ENCODE peak calls at places on chromosomes 3 and 15, in nine cellular contexts. One of them, this sample, is unnamed.
A peak's percentile ranks its signal among the peaks of the same experiment; 100 is the strongest.

GRCh38 chr3:155018621-155019330 is 61.3 kb upstream of the MME start:
- DNase-seq in psoas muscle: no peak
- DNase-seq in lung: no peak
- DNase-seq in cardiac muscle cell: no peak
- DNase-seq in left ventricle myocardium inferior: no peak
- DNase-seq in uterus: no peak
- DNase-seq in neuronal stem cell: no peak
- DNase-seq in fibroblast of lung: no peak
- DNase-seq in stomach: no peak
- DNase-seq in this sample: no peak

GRCh38 chr3:170090601-170090981 is 52.8 kb downstream of the GPR160 start:
- DNase-seq in fibroblast of lung: no peak
- DNase-seq in stomach: no peak
- DNase-seq in psoas muscle: no peak
- DNase-seq in left ventricle myocardium inferior: no peak
- DNase-seq in uterus: no peak
- DNase-seq in lung: no peak
- DNase-seq in cardiac muscle cell: no peak
- DNase-seq in neuronal stem cell: no peak
- DNase-seq in this sample: no peak

GRCh38 chr3:124707667-124708066 is 22.6 kb upstream of the UMPS start:
- DNase-seq in left ventricle myocardium inferior: no peak
- DNase-seq in fibroblast of lung: peak; percentile 81
- DNase-seq in psoas muscle: no peak
- DNase-seq in stomach: no peak
- DNase-seq in cardiac muscle cell: no peak
- DNase-seq in lung: no peak
- DNase-seq in neuronal stem cell: no peak
- DNase-seq in uterus: no peak
- DNase-seq in this sample: no peak

GRCh38 chr3:169822091-169822490 is 9.4 kb upstream of the LRRC34 start:
- DNase-seq in cardiac muscle cell: no peak
- DNase-seq in left ventricle myocardium inferior: no peak
- DNase-seq in neuronal stem cell: no peak
- DNase-seq in fibroblast of lung: no peak
- DNase-seq in lung: no peak
- DNase-seq in psoas muscle: no peak
- DNase-seq in uterus: no peak
- DNase-seq in stomach: no peak
- DNase-seq in this sample: no peak

GRCh38 chr3:4392992-4393391 is 74.1 kb downstream of the SUMF1 start:
- DNase-seq in psoas muscle: no peak
- DNase-seq in uterus: no peak
- DNase-seq in left ventricle myocardium inferior: no peak
- DNase-seq in lung: no peak
- DNase-seq in fibroblast of lung: no peak
- DNase-seq in stomach: no peak
- DNase-seq in cardiac muscle cell: no peak
- DNase-seq in neuronal stem cell: no peak
- DNase-seq in this sample: no peak

GRCh38 chr3:132549890-132550578 is 47.0 kb upstream of the ACKR4 start:
- DNase-seq in fibroblast of lung: peak; percentile 70
- DNase-seq in stomach: no peak
- DNase-seq in left ventricle myocardium inferior: no peak
- DNase-seq in lung: no peak
- DNase-seq in uterus: no peak
- DNase-seq in psoas muscle: no peak
- DNase-seq in cardiac muscle cell: no peak
- DNase-seq in neuronal stem cell: no peak
- DNase-seq in this sample: no peak

GRCh38 chr3:181279239-181279565 is 289.7 kb upstream of the DNAJC19 start:
- DNase-seq in uterus: no peak
- DNase-seq in neuronal stem cell: no peak
- DNase-seq in lung: no peak
- DNase-seq in left ventricle myocardium inferior: no peak
- DNase-seq in psoas muscle: no peak
- DNase-seq in fibroblast of lung: no peak
- DNase-seq in stomach: no peak
- DNase-seq in cardiac muscle cell: no peak
- DNase-seq in this sample: no peak

GRCh38 chr3:13213911-13214846 is 140.9 kb upstream of the IQSEC1 start:
- DNase-seq in cardiac muscle cell: no peak
- DNase-seq in neuronal stem cell: no peak
- DNase-seq in fibroblast of lung: no peak
- DNase-seq in uterus: no peak
- DNase-seq in left ventricle myocardium inferior: no peak
- DNase-seq in psoas muscle: peak; percentile 26
- DNase-seq in lung: no peak
- DNase-seq in stomach: no peak
- DNase-seq in this sample: no peak

GRCh38 chr3:25468866-25469319 is 40.8 kb downstream of the RARB start:
- DNase-seq in fibroblast of lung: peak; percentile 82
- DNase-seq in left ventricle myocardium inferior: peak; percentile 73
- DNase-seq in stomach: no peak
- DNase-seq in psoas muscle: peak; percentile 85
- DNase-seq in uterus: peak; percentile 80
- DNase-seq in neuronal stem cell: no peak
- DNase-seq in lung: no peak
- DNase-seq in cardiac muscle cell: peak; percentile 52
- DNase-seq in this sample: peak; percentile 59

GRCh38 chr3:189267981-189268613 is 96.3 kb downstream of the TPRG1 start:
- DNase-seq in lung: no peak
- DNase-seq in uterus: no peak
- DNase-seq in left ventricle myocardium inferior: no peak
- DNase-seq in fibroblast of lung: peak; percentile 8
- DNase-seq in neuronal stem cell: no peak
- DNase-seq in psoas muscle: no peak
- DNase-seq in stomach: no peak
- DNase-seq in cardiac muscle cell: peak; percentile 29
- DNase-seq in this sample: no peak

GRCh38 chr3:180804871-180805430 is 107.5 kb upstream of the FXR1 start:
- DNase-seq in fibroblast of lung: peak; percentile 49
- DNase-seq in neuronal stem cell: peak; percentile 66
- DNase-seq in stomach: no peak
- DNase-seq in cardiac muscle cell: peak; percentile 83
- DNase-seq in uterus: no peak
- DNase-seq in lung: no peak
- DNase-seq in left ventricle myocardium inferior: no peak
- DNase-seq in psoas muscle: no peak
- DNase-seq in this sample: no peak

GRCh38 chr15:22257668-22258401 is 177.5 kb downstream of the OR4M2 start:
- DNase-seq in psoas muscle: no peak
- DNase-seq in neuronal stem cell: no peak
- DNase-seq in uterus: no peak
- DNase-seq in stomach: no peak
- DNase-seq in cardiac muscle cell: no peak
- DNase-seq in left ventricle myocardium inferior: no peak
- DNase-seq in fibroblast of lung: no peak
- DNase-seq in lung: no peak
- DNase-seq in this sample: no peak

GRCh38 chr3:169581633-169582032 is 81.9 kb downstream of the MECOM start:
- DNase-seq in fibroblast of lung: no peak
- DNase-seq in lung: no peak
- DNase-seq in psoas muscle: no peak
- DNase-seq in left ventricle myocardium inferior: no peak
- DNase-seq in neuronal stem cell: peak; percentile 57
- DNase-seq in uterus: no peak
- DNase-seq in stomach: no peak
- DNase-seq in cardiac muscle cell: no peak
- DNase-seq in this sample: no peak

GRCh38 chr3:152315623-152316022 is 46.9 kb downstream of the MBNL1 start:
- DNase-seq in uterus: no peak
- DNase-seq in fibroblast of lung: no peak
- DNase-seq in stomach: no peak
- DNase-seq in left ventricle myocardium inferior: no peak
- DNase-seq in psoas muscle: no peak
- DNase-seq in lung: no peak
- DNase-seq in neuronal stem cell: no peak
- DNase-seq in cardiac muscle cell: no peak
- DNase-seq in this sample: no peak

GRCh38 chr3:10788451-10788850 is 27.6 kb upstream of the SLC6A11 start:
- DNase-seq in cardiac muscle cell: no peak
- DNase-seq in neuronal stem cell: no peak
- DNase-seq in fibroblast of lung: no peak
- DNase-seq in lung: no peak
- DNase-seq in uterus: no peak
- DNase-seq in stomach: no peak
- DNase-seq in psoas muscle: no peak
- DNase-seq in left ventricle myocardium inferior: no peak
- DNase-seq in this sample: no peak

GRCh38 chr3:14371573-14372474 is 30.6 kb upstream of the SLC6A6 start:
- DNase-seq in stomach: peak; percentile 89
- DNase-seq in uterus: no peak
- DNase-seq in fibroblast of lung: peak; percentile 61
- DNase-seq in neuronal stem cell: no peak
- DNase-seq in psoas muscle: peak; percentile 95
- DNase-seq in left ventricle myocardium inferior: peak; percentile 89
- DNase-seq in cardiac muscle cell: peak; percentile 96
- DNase-seq in lung: peak; percentile 90
- DNase-seq in this sample: no peak

GRCh38 chr3:150105886-150106612 is 135.4 kb upstream of the PFN2 start:
- DNase-seq in neuronal stem cell: no peak
- DNase-seq in stomach: no peak
- DNase-seq in lung: no peak
- DNase-seq in fibroblast of lung: no peak
- DNase-seq in left ventricle myocardium inferior: no peak
- DNase-seq in psoas muscle: no peak
- DNase-seq in uterus: no peak
- DNase-seq in cardiac muscle cell: no peak
- DNase-seq in this sample: no peak

DNA sequence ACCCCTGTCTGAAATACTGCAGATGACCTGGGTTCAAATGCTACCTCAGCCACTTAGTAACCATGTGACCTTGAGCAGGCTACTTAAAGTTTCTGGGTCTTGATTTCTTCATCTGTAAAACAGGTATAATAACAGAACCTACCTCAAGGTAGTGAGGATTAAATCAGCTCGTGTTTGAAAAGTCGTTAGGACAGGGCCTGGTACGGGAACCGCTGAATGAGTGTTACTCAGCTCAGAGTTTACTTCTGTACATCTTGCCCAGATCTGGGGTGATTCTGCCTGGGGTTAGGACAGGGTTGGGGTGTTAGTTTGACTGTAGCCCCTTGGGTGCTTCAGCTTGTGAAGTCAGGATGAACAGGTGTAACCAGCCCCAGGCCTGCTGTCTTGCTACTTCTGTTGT is 1.8 kb downstream of the SEMA4B start:
- DNase-seq in neuronal stem cell: no peak
- DNase-seq in psoas muscle: no peak
- DNase-seq in stomach: no peak
- DNase-seq in lung: no peak
- DNase-seq in uterus: no peak
- DNase-seq in left ventricle myocardium inferior: no peak
- DNase-seq in cardiac muscle cell: no peak
- DNase-seq in fibroblast of lung: no peak
- DNase-seq in this sample: no peak
- H3K27ac ChIP-seq in neuronal stem cell: no peak overlapping the region
- H3K27ac ChIP-seq in psoas muscle: no peak overlapping the region
- H3K27ac ChIP-seq in stomach: no peak overlapping the region
- H3K27ac ChIP-seq in lung: no peak overlapping the region
- H3K27ac ChIP-seq in uterus: no peak overlapping the region
- H3K27ac ChIP-seq in left ventricle myocardium inferior: no peak overlapping the region
- H3K27ac ChIP-seq in cardiac muscle cell: no peak overlapping the region
- H3K27ac ChIP-seq in fibroblast of lung: no peak overlapping the region
- H3K27ac ChIP-seq in this sample: no peak overlapping the region

GRCh38 chr15:85141601-85142185 is 160.0 kb downstream of the PDE8A start:
- DNase-seq in stomach: no peak
- DNase-seq in cardiac muscle cell: no peak
- DNase-seq in lung: no peak
- DNase-seq in uterus: no peak
- DNase-seq in psoas muscle: no peak
- DNase-seq in left ventricle myocardium inferior: no peak
- DNase-seq in fibroblast of lung: peak; percentile 2
- DNase-seq in neuronal stem cell: no peak
- DNase-seq in this sample: no peak
- H3K27ac ChIP-seq in stomach: no peak overlapping the region
- H3K27ac ChIP-seq in cardiac muscle cell: no peak overlapping the region
- H3K27ac ChIP-seq in lung: no peak overlapping the region
- H3K27ac ChIP-seq in uterus: no peak overlapping the region
- H3K27ac ChIP-seq in psoas muscle: no peak overlapping the region
- H3K27ac ChIP-seq in left ventricle myocardium inferior: no peak overlapping the region
- H3K27ac ChIP-seq in fibroblast of lung: no peak overlapping the region
- H3K27ac ChIP-seq in neuronal stem cell: no peak overlapping the region
- H3K27ac ChIP-seq in this sample: no peak overlapping the region

DNA sequence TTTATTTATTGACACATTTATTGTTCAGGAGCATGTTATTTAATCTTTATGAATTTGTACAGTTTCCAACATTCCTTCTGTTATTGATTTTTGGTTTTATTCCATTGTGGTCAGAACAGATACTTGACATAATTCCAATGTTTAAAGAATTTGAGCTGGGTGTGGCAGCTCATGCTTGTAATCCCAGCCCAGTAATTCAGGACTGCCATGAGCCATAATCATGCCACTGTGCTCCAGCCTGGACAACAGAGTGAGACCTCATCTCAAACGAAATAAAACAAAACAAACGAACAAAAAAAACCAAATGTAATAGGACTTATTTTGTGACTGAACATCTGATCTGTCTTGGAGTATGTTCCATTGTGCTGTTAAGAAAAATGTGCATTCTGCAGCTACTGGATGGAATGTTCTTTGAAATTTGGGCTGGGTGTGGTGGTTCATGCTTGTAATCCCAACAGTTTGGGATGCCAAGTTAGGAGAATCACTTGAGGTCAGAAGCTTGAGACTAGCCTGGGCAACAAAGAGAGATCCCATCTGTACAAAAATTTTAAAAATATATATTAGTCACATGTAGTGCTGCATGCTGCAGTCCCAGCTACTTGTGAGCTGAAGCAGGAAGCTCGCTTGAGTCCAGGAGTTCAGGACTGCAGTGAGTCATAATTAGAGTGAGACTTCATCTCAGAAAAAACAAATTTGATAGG is 62.7 kb upstream of the PLSCR4 start:
- DNase-seq in psoas muscle: no peak
- DNase-seq in cardiac muscle cell: no peak
- DNase-seq in uterus: no peak
- DNase-seq in fibroblast of lung: peak; percentile 87
- DNase-seq in lung: no peak
- DNase-seq in neuronal stem cell: no peak
- DNase-seq in left ventricle myocardium inferior: no peak
- DNase-seq in stomach: no peak
- DNase-seq in this sample: no peak
- H3K27ac ChIP-seq in psoas muscle: no peak overlapping the region
- H3K27ac ChIP-seq in cardiac muscle cell: no peak overlapping the region
- H3K27ac ChIP-seq in uterus: no peak overlapping the region
- H3K27ac ChIP-seq in fibroblast of lung: peak overlapping the region; percentile 70
- H3K27ac ChIP-seq in lung: no peak overlapping the region
- H3K27ac ChIP-seq in neuronal stem cell: no peak overlapping the region
- H3K27ac ChIP-seq in left ventricle myocardium inferior: no peak overlapping the region
- H3K27ac ChIP-seq in stomach: no peak overlapping the region
- H3K27ac ChIP-seq in this sample: no peak overlapping the region

DNA sequence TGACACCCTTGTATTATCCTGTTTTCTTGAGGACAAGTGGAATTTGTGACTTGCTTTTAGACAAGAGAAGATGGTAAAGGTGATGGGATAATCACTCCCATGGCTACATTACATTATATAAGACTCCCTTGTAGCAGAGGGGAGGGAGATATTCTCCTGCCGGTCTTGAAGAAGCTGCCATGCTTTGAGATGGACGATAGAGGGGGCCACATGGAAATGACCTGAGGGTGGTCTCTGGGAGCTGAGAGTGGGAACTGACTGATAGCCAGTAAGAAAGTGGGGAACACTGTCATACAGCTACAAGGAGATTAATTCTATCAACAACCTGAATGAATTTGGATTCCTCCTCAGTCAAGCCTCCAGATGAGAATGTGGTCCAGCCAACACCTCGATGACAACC is 540.1 kb downstream of the NTRK3 start:
- DNase-seq in psoas muscle: no peak
- DNase-seq in lung: no peak
- DNase-seq in stomach: no peak
- DNase-seq in cardiac muscle cell: no peak
- DNase-seq in neuronal stem cell: no peak
- DNase-seq in left ventricle myocardium inferior: no peak
- DNase-seq in fibroblast of lung: no peak
- DNase-seq in uterus: no peak
- DNase-seq in this sample: no peak
- H3K27ac ChIP-seq in psoas muscle: no peak overlapping the region
- H3K27ac ChIP-seq in lung: no peak overlapping the region
- H3K27ac ChIP-seq in stomach: no peak overlapping the region
- H3K27ac ChIP-seq in cardiac muscle cell: no peak overlapping the region
- H3K27ac ChIP-seq in neuronal stem cell: no peak overlapping the region
- H3K27ac ChIP-seq in left ventricle myocardium inferior: no peak overlapping the region
- H3K27ac ChIP-seq in fibroblast of lung: no peak overlapping the region
- H3K27ac ChIP-seq in uterus: no peak overlapping the region
- H3K27ac ChIP-seq in this sample: no peak overlapping the region